ENCODE peak calls at places on chromosomes 1 and 21, in five cellular contexts. E is NCI-H1436 treated with DMSO at 0.1 percent for 48 hours, V is RWPE1, M is neuronal stem cell, I is endothelial cell. F is an unnamed sample.

GRCh38 chr1:168320149-168320548 is 39.5 kb downstream of the TBX19 start:
- DNase-seq in E (no peak), V (no peak), M (no peak), I (no peak), F (no peak)

GRCh38 chr1:207925210-207925609 is 14.3 kb upstream of the CD34 start:
- DNase-seq in E (no peak), V (no peak), M (peak), I (no peak), F (no peak)

GRCh38 chr1:43319288-43319687 is 18.3 kb upstream of the MPL start:
- DNase-seq in E (no peak), V (no peak), M (no peak), I (no peak), F (no peak)

GRCh38 chr1:110059133-110059863 is 11.2 kb downstream of the ALX3 start:
- DNase-seq in E (no peak), V (no peak), M (no peak), I (no peak), F (no peak)

GRCh38 chr1:21901473-21901847 is 35.6 kb downstream of the HSPG2 start:
- DNase-seq in E (no peak), V (no peak), M (no peak), I (no peak), F (no peak)

GRCh38 chr1:119686661-119687060 is 25.1 kb upstream of the PHGDH start:
- DNase-seq in E (no peak), V (peak), M (no peak), I (no peak), F (no peak)

GRCh38 chr21:16608209-16608830 is 878.5 kb downstream of the USP25 start:
- DNase-seq in E (no peak), V (peak), M (no peak), I (no peak), F (no peak)

GRCh38 chr1:204072951-204073836 is at the start of gene SOX13:
- DNase-seq in E (peak), V (peak), M (peak), I (peak), F (peak)

GRCh38 chr1:192878249-192878648 is 69.4 kb downstream of the RGS2 start:
- DNase-seq in E (no peak), V (no peak), M (no peak), I (no peak), F (no peak)

GRCh38 chr1:235513495-235514366 is 9.5 kb upstream of the B3GALNT2 start:
- DNase-seq in E (peak), V (no peak), M (peak), I (peak), F (peak)

GRCh38 chr1:99441234-99442095 is 177.2 kb downstream of the PLPPR4 start:
- DNase-seq in E (no peak), V (no peak), M (no peak), I (no peak), F (peak)

GRCh38 chr1:94265011-94265422 is 27.6 kb upstream of the ARHGAP29 start:
- DNase-seq in E (no peak), V (no peak), M (no peak), I (no peak), F (peak)

GRCh38 chr1:48807599-48808260 is 31.0 kb upstream of the BEND5 start:
- DNase-seq in E (no peak), V (no peak), M (no peak), I (no peak), F (no peak)

GRCh38 chr1:29504266-29504665 is 267.9 kb downstream of the PTPRU start:
- DNase-seq in E (no peak), V (no peak), M (no peak), I (no peak), F (no peak)

GRCh38 chr1:231969078-231969477 is 342.5 kb downstream of the DISC1 start:
- DNase-seq in E (peak), V (no peak), M (no peak), I (no peak), F (no peak)

GRCh38 chr1:219294251-219294650 is 120.6 kb downstream of the LYPLAL1 start:
- DNase-seq in E (no peak), V (no peak), M (no peak), I (no peak), F (no peak)

GRCh38 chr1:96145486-96145885 is 576.1 kb upstream of the PTBP2 start:
- DNase-seq in E (no peak), V (no peak), M (no peak), I (no peak), F (no peak)

GRCh38 chr1:112618114-112618720 is 724 bp downstream of the ST7L start:
- DNase-seq in E (no peak), V (no peak), M (no peak), I (no peak), F (no peak)

GRCh38 chr1:41381691-41382530 is 20.7 kb downstream of the FOXO6 start:
- DNase-seq in E (no peak), V (peak), M (no peak), I (no peak), F (no peak)

GRCh38 chr1:94884101-94884875 is 42.6 kb downstream of the CNN3 start:
- DNase-seq in E (no peak), V (no peak), M (peak), I (peak), F (no peak)

GRCh38 chr1:37865348-37866119 is 6.1 kb upstream of the MTF1 start:
- DNase-seq in E (no peak), V (peak), M (no peak), I (no peak), F (peak)

GRCh38 chr1:151436985-151437384 is 22.3 kb downstream of the POGZ start:
- DNase-seq in E (no peak), V (no peak), M (no peak), I (no peak), F (no peak)

GRCh38 chr1:93681095-93681548 is 515 bp downstream of the BCAR3 start:
- DNase-seq in E (no peak), V (peak), M (no peak), I (peak), F (no peak)

GRCh38 chr1:160260436-160261382 is 1.6 kb downstream of the DCAF8 start:
- DNase-seq in E (no peak), V (peak), M (no peak), I (no peak), F (peak)

GRCh38 chr1:229148041-229148671 is 122.8 kb upstream of the RAB4A start:
- DNase-seq in E (peak), V (no peak), M (no peak), I (peak), F (peak)

GRCh38 chr1:7477593-7477992 is 293.5 kb upstream of the VAMP3 start:
- DNase-seq in E (no peak), V (no peak), M (no peak), I (no peak), F (no peak)

GRCh38 chr1:36463404-36463772 is 796 bp downstream of the MRPS15 start:
- DNase-seq in E (no peak), V (no peak), M (no peak), I (no peak), F (no peak)

GRCh38 chr1:24822887-24823286 is 77.6 kb downstream of the CLIC4 start:
- DNase-seq in E (no peak), V (no peak), M (no peak), I (no peak), F (no peak)

GRCh38 chr1:209610378-209610905 is 26.9 kb downstream of the CAMK1G start:
- DNase-seq in E (no peak), V (no peak), M (no peak), I (no peak), F (no peak)

GRCh38 chr1:55233149-55233777 is 18.1 kb upstream of the USP24 start:
- DNase-seq in E (no peak), V (no peak), M (no peak), I (no peak), F (peak)

GRCh38 chr1:232904566-232904965 is 45.8 kb upstream of the NTPCR start:
- DNase-seq in E (no peak), V (peak), M (no peak), I (no peak), F (peak)

GRCh38 chr1:220271706-220272046 is 577 bp downstream of the RAB3GAP2 start:
- DNase-seq in E (no peak), V (peak), M (no peak), I (peak), F (no peak)

GRCh38 chr21:14943636-14944035 is 121.2 kb downstream of the NRIP1 start:
- DNase-seq in E (no peak), V (no peak), M (no peak), I (no peak), F (no peak)

GRCh38 chr1:20666804-20667203 is 5.6 kb upstream of the DDOST start:
- DNase-seq in E (no peak), V (peak), M (no peak), I (no peak), F (peak)

F was measured in RCC 7860.